ENCODE peak calls at places on chromosomes 12 and 14, in four cellular contexts. E is NT2/D1; S is CD8-positive, alpha-beta memory T cell; D is A549. T is an unnamed sample.
A peak's percentile ranks its signal among the peaks of the same experiment; 100 is the strongest.

GRCh38 chr12:132329036-132329738 is at the start of gene GALNT9:
- DNase-seq in E (peak; percentile 11), S (no peak), D (no peak), T (no peak)

GRCh38 chr12:114265036-114265435 is 140.9 kb downstream of the TBX5 start:
- DNase-seq in E (no peak), S (no peak), D (no peak), T (no peak)

GRCh38 chr12:105920161-105920684 is 218.5 kb downstream of the NUAK1 start:
- DNase-seq in E (no peak), S (no peak), D (no peak), T (no peak)

GRCh38 chr12:64976131-64976530 is 145.0 kb downstream of the WIF1 start:
- DNase-seq in E (no peak), S (no peak), D (no peak), T (no peak)

GRCh38 chr12:52146822-52147366 is 44.9 kb downstream of the KRT80 start:
- DNase-seq in E (no peak), S (no peak), D (peak; percentile 72), T (no peak)

GRCh38 chr12:83389237-83389996 is 702.7 kb downstream of the TMTC2 start:
- DNase-seq in E (peak; percentile 28), S (no peak), D (peak; percentile 38), T (no peak)

GRCh38 chr14:103281496-103282231 is 52.4 kb upstream of the EIF5 start:
- DNase-seq in E (peak; percentile 42), S (no peak), D (peak; percentile 70), T (no peak)

GRCh38 chr12:117695956-117696355 is 272.8 kb downstream of the KSR2 start:
- DNase-seq in E (no peak), S (no peak), D (no peak), T (peak; percentile 46)

GRCh38 chr12:11746024-11746771 is 96.7 kb downstream of the ETV6 start:
- DNase-seq in E (peak; percentile 44), S (no peak), D (peak; percentile 77), T (no peak)

GRCh38 chr12:131351319-131352028 is 359.4 kb upstream of the SFSWAP start:
- DNase-seq in E (no peak), S (no peak), D (peak; percentile 58), T (peak; percentile 74)

GRCh38 chr12:53751336-53752191 is at the start of gene CISTR:
- DNase-seq in E (no peak), S (peak; percentile 63), D (no peak), T (no peak)

GRCh38 chr12:69097619-69098368 is 141.6 kb upstream of the CPSF6 start:
- DNase-seq in E (no peak), S (no peak), D (no peak), T (no peak)

GRCh38 chr12:108609535-108610335 is 11.9 kb upstream of the TMEM119 start:
- DNase-seq in E (no peak), S (no peak), D (no peak), T (peak; percentile 96)

GRCh38 chr14:56341766-56342418 is 223.7 kb downstream of the PELI2 start:
- DNase-seq in E (no peak), S (no peak), D (no peak), T (no peak)

GRCh38 chr12:25069221-25069620 is 120.3 kb upstream of the BCAT1 start:
- DNase-seq in E (no peak), S (no peak), D (no peak), T (no peak)

GRCh38 chr14:62897057-62897456 is 148.2 kb downstream of the KCNH5 start:
- DNase-seq in E (no peak), S (no peak), D (no peak), T (no peak)

GRCh38 chr12:108495054-108495453 is 20.0 kb upstream of the FICD start:
- DNase-seq in E (no peak), S (no peak), D (peak; percentile 59), T (peak; percentile 15)

GRCh38 chr12:57836442-57837375 is 9.8 kb downstream of the CTDSP2 start:
- DNase-seq in E (no peak), S (no peak), D (no peak), T (peak; percentile 93)

GRCh38 chr14:52219488-52220084 is 47.9 kb upstream of the PTGDR start:
- DNase-seq in E (no peak), S (no peak), D (no peak), T (no peak)

GRCh38 chr12:45629292-45629691 is 100.2 kb upstream of the ARID2 start:
- DNase-seq in E (no peak), S (no peak), D (no peak), T (no peak)

GRCh38 chr14:59356298-59356697 is 108.9 kb downstream of the GPR135 start:
- DNase-seq in E (no peak), S (no peak), D (no peak), T (no peak)

GRCh38 chr12:117968826-117969659 is at the start of gene KSR2:
- DNase-seq in E (peak; percentile 88), S (no peak), D (peak; percentile 66), T (no peak)

GRCh38 chr14:72818998-72819397 is 74.9 kb downstream of the DPF3 start:
- DNase-seq in E (no peak), S (no peak), D (no peak), T (no peak)

GRCh38 chr12:32549675-32550079 is 129.4 kb upstream of the DNM1L start:
- DNase-seq in E (no peak), S (no peak), D (no peak), T (no peak)
- H3K4me3 ChIP-seq in E (no peak overlapping the region), S (no peak overlapping the region), D (no peak overlapping the region), T (no peak overlapping the region)

DNA sequence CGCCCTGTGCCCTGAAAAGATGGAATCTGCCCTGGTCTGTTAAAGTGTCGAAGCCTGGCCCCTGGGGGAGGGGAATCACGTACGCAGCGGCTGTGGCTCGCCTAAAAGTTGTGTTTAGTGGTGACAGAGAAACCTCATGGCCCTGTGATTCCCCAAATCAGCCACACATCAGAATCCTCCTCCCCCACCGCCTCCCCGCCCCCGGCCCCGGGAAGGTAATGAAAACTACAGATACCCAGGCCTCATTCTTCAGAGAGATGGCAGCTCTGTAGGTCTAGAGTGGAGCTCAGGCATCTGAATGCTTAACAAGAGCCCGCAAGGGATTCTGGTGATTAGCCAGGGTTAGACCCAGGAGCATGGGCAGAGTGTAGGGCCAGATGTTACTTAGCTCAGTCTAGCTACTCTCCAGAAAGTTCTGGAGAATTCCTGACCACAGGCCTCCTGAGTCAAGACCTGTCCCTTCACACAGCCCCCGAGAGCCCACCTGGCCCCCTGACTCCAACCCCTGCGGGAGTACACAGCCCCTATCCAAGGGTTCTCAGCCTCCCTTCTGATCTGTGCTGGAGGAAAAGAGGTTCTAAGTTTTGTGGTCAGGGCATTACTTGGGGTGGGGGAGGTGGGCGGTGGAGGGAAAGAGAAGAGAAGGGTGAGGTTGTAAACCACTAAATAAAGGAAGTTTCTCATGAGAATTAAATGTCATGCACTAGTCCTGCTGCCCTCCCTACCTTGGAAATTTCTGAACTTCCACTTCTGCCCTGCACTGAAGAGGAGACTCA is 114.8 kb downstream of the PLXNC1 start:
- DNase-seq in E (no peak), S (peak; percentile 72), D (no peak), T (no peak)
- H3K4me3 ChIP-seq in E (no peak overlapping the region), S (peak overlapping the region; percentile 70), D (no peak overlapping the region), T (no peak overlapping the region)

DNA sequence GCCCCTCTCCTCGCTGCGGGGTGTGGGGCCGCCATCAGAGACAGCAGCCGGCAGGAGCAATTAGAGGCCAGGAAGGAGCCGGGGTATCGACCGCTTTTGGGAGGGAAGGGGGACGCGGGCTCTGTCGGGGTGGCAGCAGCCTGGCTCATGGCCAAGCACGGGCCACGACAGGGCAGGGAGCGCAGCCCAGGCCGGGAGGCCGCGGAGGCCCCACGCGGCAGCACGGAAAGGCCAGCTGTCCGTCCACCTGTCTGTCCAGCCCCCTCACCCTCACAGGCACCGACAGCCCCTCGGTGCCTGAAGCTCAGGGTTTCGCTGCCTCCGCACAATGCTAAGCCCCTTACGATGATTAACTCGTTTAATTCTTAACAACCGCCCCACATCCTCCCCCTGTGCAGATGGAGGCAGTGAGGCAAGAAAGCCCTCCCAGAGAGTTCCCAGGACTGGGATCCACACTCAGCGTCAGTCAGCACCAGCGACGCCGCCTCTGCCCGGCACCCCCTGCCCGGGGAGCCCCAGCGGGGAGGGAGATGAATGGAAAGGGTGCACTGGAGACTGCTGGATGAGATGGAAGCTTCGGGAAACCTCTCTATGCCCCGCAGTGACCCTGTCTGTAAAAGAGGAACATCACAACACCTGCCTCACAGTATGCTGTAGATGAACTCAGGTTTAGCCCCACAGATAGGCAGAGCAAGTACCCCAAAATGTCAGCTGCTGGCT is 23.7 kb downstream of the NCOR2 start:
- DNase-seq in E (no peak), S (no peak), D (no peak), T (no peak)
- H3K4me3 ChIP-seq in E (no peak overlapping the region), S (no peak overlapping the region), D (no peak overlapping the region), T (no peak overlapping the region)

GRCh38 chr14:68627050-68627867 is 165.6 kb downstream of the ZFP36L1 start:
- DNase-seq in E (no peak), S (no peak), D (peak; percentile 15), T (peak; percentile 81)

GRCh38 chr14:68630081-68630571 is 162.7 kb downstream of the ZFP36L1 start:
- DNase-seq in E (no peak), S (no peak), D (no peak), T (peak; percentile 11)

GRCh38 chr14:68630611-68631013 is 162.3 kb downstream of the ZFP36L1 start:
- DNase-seq in E (no peak), S (no peak), D (no peak), T (peak; percentile 11)

GRCh38 chr14:68627868-68628604 is 164.8 kb downstream of the ZFP36L1 start:
- DNase-seq in E (peak; percentile 18), S (peak; percentile 57), D (no peak), T (peak; percentile 83)

GRCh38 chr14:68628605-68629310 is 164.1 kb downstream of the ZFP36L1 start:
- DNase-seq in E (no peak), S (peak; percentile 55), D (no peak), T (peak; percentile 84)
- H3K4me3 ChIP-seq in E (peak overlapping the region; percentile 36), S (peak overlapping the region; percentile 49), D (no peak overlapping the region), T (no peak overlapping the region)